ENCODE peak calls at places on chromosomes 13 and 19, in eight cellular contexts. R, M, A, O, S, U, G and H are unnamed samples.

GRCh38 chr13:48896312-48896711 is 79.4 kb upstream of the FNDC3A start:
- DNase-seq in R (peak; percentile 87), M (no peak), A (no peak), O (no peak), S (no peak), U (no peak), G (no peak), H (peak; percentile 53)

GRCh38 chr13:108595416-108596257 is 33.8 kb upstream of the MYO16 start:
- DNase-seq in R (no peak), M (no peak), A (no peak), O (no peak), S (no peak), U (no peak), G (no peak), H (no peak)

GRCh38 chr13:111448504-111448903 is 128.1 kb downstream of the TEX29 start:
- DNase-seq in R (no peak), M (no peak), A (no peak), O (no peak), S (no peak), U (no peak), G (no peak), H (no peak)

GRCh38 chr19:4362871-4363545 is 19.6 kb downstream of the MPND start:
- DNase-seq in R (no peak), M (no peak), A (no peak), O (peak; percentile 76), S (no peak), U (no peak), G (no peak), H (no peak)

GRCh38 chr13:40589285-40590109 is 76.9 kb downstream of the FOXO1 start:
- DNase-seq in R (no peak), M (no peak), A (no peak), O (no peak), S (peak; percentile 88), U (no peak), G (peak; percentile 56), H (peak; percentile 94)

GRCh38 chr19:6362024-6362344 is 653 bp downstream of the CLPP start:
- DNase-seq in R (no peak), M (no peak), A (no peak), O (peak; percentile 47), S (no peak), U (no peak), G (no peak), H (no peak)

GRCh38 chr13:46739447-46740125 is 57.4 kb downstream of the ESD start:
- DNase-seq in R (no peak), M (no peak), A (no peak), O (no peak), S (no peak), U (no peak), G (no peak), H (no peak)

GRCh38 chr19:1756264-1756663 is 3.0 kb downstream of the ONECUT3 start:
- DNase-seq in R (no peak), M (no peak), A (no peak), O (no peak), S (no peak), U (no peak), G (no peak), H (no peak)

GRCh38 chr19:35790981-35791813 is 15.8 kb downstream of the ARHGAP33 start:
- DNase-seq in R (no peak), M (no peak), A (no peak), O (no peak), S (no peak), U (no peak), G (peak; percentile 40), H (no peak)

GRCh38 chr13:72565893-72566292 is 161.5 kb downstream of the MZT1 start:
- DNase-seq in R (peak; percentile 15), M (no peak), A (peak; percentile 10), O (no peak), S (no peak), U (no peak), G (peak; percentile 29), H (peak; percentile 25)

DNA sequence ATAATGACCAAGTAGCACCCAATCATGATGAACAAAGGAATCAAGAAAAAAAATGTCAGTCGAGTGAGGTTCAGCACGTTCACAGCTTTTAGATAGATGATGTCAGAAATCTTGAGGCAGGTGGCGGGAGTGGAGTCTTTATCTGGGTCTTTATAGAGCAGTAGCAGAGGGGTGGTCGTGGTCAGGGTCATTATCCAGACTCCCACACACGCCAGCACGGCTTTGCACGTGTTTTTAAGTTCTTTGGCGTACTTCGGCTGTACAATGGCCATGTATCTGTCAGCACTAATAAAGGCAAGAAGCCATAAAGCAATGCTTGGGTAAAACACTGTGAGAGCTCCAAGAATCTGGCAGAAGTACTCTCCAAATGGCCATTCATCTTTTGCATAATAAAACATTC is 2.9 kb downstream of the GPR18 start:
- DNase-seq in R (no peak), M (no peak), A (no peak), O (no peak), S (no peak), U (no peak), G (no peak), H (no peak)
- H3K4me2 ChIP-seq in R (no peak overlapping the region), M (no peak overlapping the region), A (no peak overlapping the region), O (no peak overlapping the region), S (no peak overlapping the region), U (no peak overlapping the region), G (no peak overlapping the region), H (no peak overlapping the region)

GRCh38 chr19:19538077-19538764 is at the start of gene CILP2:
- DNase-seq in R (no peak), M (no peak), A (no peak), O (peak; percentile 96), S (no peak), U (peak; percentile 48), G (no peak), H (no peak)
- TF ChIP-seq POLR2A in R (no peak), M (no peak), A (no peak), O (peak; percentile 66), S (no peak), U (no peak), G (no peak), H (no peak)

DNA sequence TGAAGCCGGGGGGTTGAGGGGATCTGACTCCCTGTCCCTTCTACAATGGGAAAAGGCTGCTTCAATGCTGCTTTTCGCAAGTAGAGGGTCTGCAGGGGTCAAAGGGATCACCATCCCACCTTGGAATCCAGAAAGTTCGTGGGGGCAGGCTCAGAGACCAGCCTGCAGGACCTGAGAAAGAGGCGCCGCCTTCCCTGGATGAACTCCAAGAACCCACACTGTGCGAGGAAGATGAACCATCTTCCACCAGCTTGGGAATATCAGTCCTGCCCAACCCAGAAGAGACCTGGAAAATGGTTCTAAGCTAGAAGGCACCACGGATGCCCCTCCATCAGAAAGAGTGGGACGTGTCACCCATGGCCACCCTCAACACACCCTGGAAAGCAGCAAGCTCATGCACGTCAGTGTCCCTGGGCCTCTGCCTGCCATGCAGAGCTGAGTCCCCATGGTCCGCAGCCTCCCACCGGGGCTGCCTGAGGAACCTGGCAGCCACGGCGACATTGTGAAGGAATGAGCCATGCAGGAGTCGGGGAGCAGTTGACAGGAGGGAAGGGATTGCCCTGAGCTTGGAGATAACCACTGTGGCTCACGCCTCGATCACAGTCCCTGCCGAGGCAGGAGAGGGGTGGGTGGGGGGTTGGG is 14.6 kb downstream of the RAB3D start:
- DNase-seq in R (no peak), M (no peak), A (no peak), O (no peak), S (no peak), U (no peak), G (no peak), H (no peak)
- H3K4me2 ChIP-seq in R (peak overlapping the region; percentile 7), M (peak overlapping the region; percentile 68), A (no peak overlapping the region), O (no peak overlapping the region), S (peak overlapping the region; percentile 81), U (no peak overlapping the region), G (peak overlapping the region; percentile 68), H (no peak overlapping the region)

GRCh38 chr19:19138110-19138981 is at the start of gene TMEM161A:
- DNase-seq in R (peak; percentile 99), M (peak; percentile 97), A (peak; percentile 98), O (peak; percentile 98), S (peak; percentile 98), U (peak; percentile 99), G (peak; percentile 96), H (peak; percentile 99)
- TF ChIP-seq POLR2A in R (peak; percentile 57), M (peak; percentile 82), A (peak; percentile 89), O (peak; percentile 54), S (peak; percentile 90), U (peak; percentile 94), G (peak; percentile 75), H (peak; percentile 76)

GRCh38 chr13:113305208-113305607 is 8.2 kb downstream of the LAMP1 start:
- DNase-seq in R (peak; percentile 76), M (no peak), A (no peak), O (no peak), S (no peak), U (no peak), G (no peak), H (no peak)
- H3K4me2 ChIP-seq in R (peak overlapping the region; percentile 60), M (no peak overlapping the region), A (no peak overlapping the region), O (no peak overlapping the region), S (no peak overlapping the region), U (no peak overlapping the region), G (no peak overlapping the region), H (no peak overlapping the region)

DNA sequence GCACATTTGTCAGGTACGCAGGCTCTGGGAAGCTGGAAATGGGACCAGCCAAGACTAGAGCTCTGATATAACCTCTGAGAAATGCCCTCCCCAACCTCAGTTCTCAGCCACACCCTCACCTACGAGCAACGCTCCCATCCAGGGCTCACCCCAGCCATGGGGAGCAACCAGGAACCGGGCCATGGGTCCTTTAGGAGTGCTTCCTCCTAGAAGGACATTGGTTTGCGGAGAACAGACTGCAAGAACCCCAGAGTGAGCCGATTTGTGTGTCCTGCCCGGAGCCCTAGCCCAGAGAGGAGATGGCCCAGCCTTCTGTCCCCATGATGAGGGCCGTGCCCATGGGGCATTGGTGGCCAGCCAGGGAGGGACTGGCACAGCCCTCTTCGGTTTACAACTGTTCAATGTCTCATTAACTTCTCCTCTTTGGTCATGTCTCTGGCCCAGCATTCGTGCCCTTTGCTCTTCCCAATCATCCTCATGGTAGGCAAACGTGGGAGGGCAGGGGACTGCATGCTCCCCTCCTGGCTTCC is 32.9 kb upstream of the IGSF23 start:
- DNase-seq in R (no peak), M (no peak), A (no peak), O (no peak), S (no peak), U (no peak), G (no peak), H (no peak)
- TF ChIP-seq POLR2A in R (no peak), M (no peak), A (no peak), O (no peak), S (no peak), U (no peak), G (no peak), H (no peak)

GRCh38 chr19:50500060-50500752 is 10.8 kb downstream of the JOSD2 start:
- DNase-seq in R (no peak), M (no peak), A (no peak), O (peak; percentile 74), S (no peak), U (peak; percentile 86), G (no peak), H (no peak)
- H3K4me2 ChIP-seq in R (no peak overlapping the region), M (peak overlapping the region; percentile 60), A (no peak overlapping the region), O (peak overlapping the region; percentile 65), S (no peak overlapping the region), U (no peak overlapping the region), G (no peak overlapping the region), H (no peak overlapping the region)

GRCh38 chr13:97474581-97474980 is 40.6 kb downstream of the RAP2A start:
- DNase-seq in R (peak; percentile 30), M (no peak), A (no peak), O (no peak), S (no peak), U (no peak), G (no peak), H (peak; percentile 6)
- TF ChIP-seq POLR2A in R (no peak), M (no peak), A (no peak), O (no peak), S (no peak), U (no peak), G (no peak), H (no peak)